ENCODE peak calls at places on chromosomes 12 and 14, in nine cellular contexts. H is lower leg skin, J is suprapubic skin, F is A549, G is ovary, M is tibial nerve, Z is prostate gland, L is heart left ventricle, D is stomach. B is an unnamed sample.

GRCh38 chr12:104276192-104277131 is 27.1 kb upstream of the EID3 start:
- DNase-seq in M (no peak), D (no peak), Z (no peak), H (no peak), J (no peak), F (peak; percentile 64), L (no peak), G (no peak), B (no peak)

GRCh38 chr12:131963381-131963780 is 13.6 kb downstream of the EP400 start:
- DNase-seq in H (peak; percentile 60), Z (no peak), M (no peak), F (no peak), L (no peak), G (no peak), J (no peak), D (no peak), B (no peak)

GRCh38 chr14:28571636-28572035 is 195.0 kb upstream of the FOXG1 start:
- DNase-seq in D (no peak), Z (no peak), H (no peak), G (no peak), L (no peak), J (no peak), F (no peak), M (no peak), B (no peak)

GRCh38 chr14:31927348-31927826 is 149.7 kb upstream of the ARHGAP5 start:
- DNase-seq in J (no peak), H (no peak), D (no peak), M (no peak), G (no peak), Z (no peak), F (peak; percentile 84), L (peak; percentile 44), B (no peak)

GRCh38 chr12:89160716-89161123 is 191.6 kb downstream of the DUSP6 start:
- DNase-seq in J (peak; percentile 76), H (peak; percentile 84), F (peak; percentile 28), D (no peak), Z (no peak), M (peak; percentile 39), G (no peak), L (peak; percentile 43), B (peak; percentile 27)

GRCh38 chr14:104496095-104496494 is 83.5 kb upstream of the C14orf180 start:
- DNase-seq in F (no peak), D (no peak), H (no peak), L (no peak), M (no peak), Z (no peak), J (no peak), G (no peak), B (no peak)

GRCh38 chr12:102702447-102703114 is 214.5 kb downstream of the PAH start:
- DNase-seq in M (peak; percentile 80), F (peak; percentile 59), L (peak; percentile 15), J (no peak), Z (peak; percentile 10), H (peak; percentile 86), G (peak; percentile 63), D (peak; percentile 70), B (peak; percentile 56)

GRCh38 chr14:100400115-100400514 is 77.0 kb downstream of the SLC25A47 start:
- DNase-seq in J (no peak), F (no peak), Z (peak; percentile 59), H (no peak), M (no peak), G (no peak), D (peak; percentile 64), L (no peak), B (no peak)

GRCh38 chr12:57815177-57816000 is 3.1 kb downstream of the AVIL start:
- DNase-seq in D (no peak), J (no peak), H (no peak), G (no peak), L (no peak), F (peak; percentile 24), Z (no peak), M (no peak), B (no peak)

GRCh38 chr12:121858662-121859572 is at the start of gene HPD:
- DNase-seq in D (no peak), L (peak; percentile 65), F (peak; percentile 51), H (no peak), Z (peak; percentile 40), M (peak; percentile 77), J (no peak), G (peak; percentile 92), B (no peak)

GRCh38 chr12:104687823-104688573 is 231.2 kb downstream of the CHST11 start:
- DNase-seq in M (no peak), D (no peak), F (no peak), J (no peak), Z (no peak), H (peak; percentile 28), L (no peak), G (no peak), B (no peak)

GRCh38 chr12:68189766-68190700 is 30.5 kb upstream of the IFNG start:
- DNase-seq in J (no peak), F (no peak), Z (no peak), G (no peak), M (no peak), L (no peak), H (no peak), D (no peak), B (no peak)

GRCh38 chr12:124130717-124131670 is 158.0 kb downstream of the ZNF664 start:
- DNase-seq in J (no peak), D (peak; percentile 44), L (no peak), F (peak; percentile 80), G (no peak), M (no peak), H (no peak), Z (no peak), B (no peak)

GRCh38 chr14:84128025-84128424 is 1401.9 kb upstream of the FLRT2 start:
- DNase-seq in L (no peak), M (no peak), Z (no peak), D (no peak), H (no peak), F (no peak), J (no peak), G (no peak), B (no peak)

GRCh38 chr12:121050725-121051124 is 11.7 kb upstream of the OASL start:
- DNase-seq in L (no peak), J (no peak), M (no peak), F (peak; percentile 31), D (no peak), Z (no peak), H (peak; percentile 31), G (no peak), B (no peak)

GRCh38 chr12:45644521-45644920 is 85.0 kb upstream of the ARID2 start:
- DNase-seq in Z (no peak), D (no peak), F (no peak), H (no peak), G (no peak), J (no peak), M (no peak), L (no peak), B (no peak)

GRCh38 chr12:69534389-69534822 is 50.9 kb upstream of the CCT2 start:
- DNase-seq in L (peak; percentile 73), F (peak; percentile 71), J (no peak), M (peak; percentile 57), G (peak; percentile 52), H (no peak), Z (no peak), D (no peak), B (peak; percentile 10)
- TF ChIP-seq POLR2A in L (no peak), F (no peak), J (no peak), M (no peak), G (no peak), H (no peak), Z (no peak), D (no peak), B (no peak)

DNA sequence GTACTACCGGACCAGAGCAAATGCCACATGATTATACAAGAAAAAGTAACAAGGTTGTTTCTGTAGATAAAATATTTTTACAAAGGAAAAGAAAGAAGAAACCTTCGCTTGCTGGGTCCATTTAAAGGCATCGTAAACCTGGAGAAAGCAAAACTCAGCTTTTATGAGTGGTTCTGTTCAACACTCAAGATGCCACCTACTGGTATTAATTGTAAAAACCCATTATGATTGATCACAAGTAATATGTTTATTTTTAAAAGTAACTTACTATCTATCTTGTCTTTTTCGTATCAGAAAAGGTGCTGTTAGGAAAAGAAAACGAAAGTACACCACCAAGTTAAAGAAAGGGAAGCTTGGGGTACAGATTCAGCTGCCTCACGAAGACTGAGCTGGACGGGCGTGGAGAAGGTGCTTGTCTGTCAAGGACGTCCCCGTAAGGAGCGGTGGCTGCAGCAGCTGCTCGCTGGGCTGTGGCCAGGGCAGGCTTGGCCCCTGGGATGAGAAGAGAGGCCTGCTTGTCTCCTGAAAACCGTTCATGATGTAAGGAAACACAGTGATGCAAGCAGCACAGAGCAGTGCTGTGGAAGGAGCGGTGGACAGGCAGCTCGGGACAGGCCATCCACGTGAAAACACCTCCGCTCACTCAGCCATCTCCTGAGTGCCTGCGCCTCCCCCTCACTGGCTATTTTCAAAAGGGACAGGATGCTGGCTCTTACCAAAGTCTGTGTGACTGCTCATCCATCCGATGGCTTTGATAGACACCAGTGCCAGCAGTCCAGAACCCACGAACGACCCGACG is 25.0 kb downstream of the SLC15A4 start:
- DNase-seq in D (no peak), G (no peak), M (no peak), L (no peak), J (no peak), F (no peak), Z (no peak), H (no peak), B (no peak)
- TF ChIP-seq POLR2A in D (no peak), G (no peak), M (no peak), L (no peak), J (no peak), F (no peak), Z (no peak), H (no peak), B (no peak)

DNA sequence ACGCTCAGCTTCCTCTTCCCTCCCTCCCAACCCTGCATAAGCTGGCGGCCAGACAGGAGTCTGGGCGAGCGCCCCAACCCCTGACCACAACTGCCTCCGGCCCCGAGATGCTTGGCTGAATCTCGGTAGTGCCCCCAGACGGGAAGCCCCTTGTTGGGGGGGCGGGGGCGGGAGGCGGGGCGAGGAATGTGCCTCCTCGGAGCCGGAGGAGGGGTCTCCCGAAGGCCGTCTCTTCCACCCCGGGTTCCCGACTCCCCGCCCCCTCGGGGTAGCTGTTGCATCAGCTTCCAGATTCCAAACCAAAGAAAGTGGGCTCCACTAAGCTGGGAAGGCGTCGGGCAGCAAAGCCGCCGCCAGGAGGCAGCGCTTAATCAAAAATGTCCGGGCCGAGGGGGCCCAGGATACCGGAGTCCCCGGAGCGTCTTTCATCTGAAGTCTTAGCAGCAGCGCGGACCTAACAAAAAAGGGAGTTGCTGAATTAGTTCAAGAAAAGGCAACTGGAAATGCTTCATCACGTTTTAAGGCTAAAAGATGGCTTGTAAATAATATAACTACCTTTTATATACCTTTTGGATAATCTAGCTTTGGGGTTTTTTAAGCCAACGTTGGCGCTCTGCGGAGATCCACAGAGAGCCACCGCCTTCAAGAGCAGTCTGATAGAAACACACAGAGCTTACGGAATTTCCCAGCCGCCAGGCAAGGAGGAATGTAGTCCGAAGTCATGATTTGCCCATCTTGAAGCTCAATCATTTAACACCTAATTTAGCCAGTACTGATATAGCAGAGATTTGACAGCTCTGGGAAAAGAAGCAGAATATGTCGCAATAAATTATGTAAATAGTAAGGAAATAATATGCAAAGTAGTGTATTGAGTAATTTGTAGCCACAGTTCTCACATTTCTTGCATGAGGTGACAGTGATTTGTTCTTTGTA is 6.8 kb upstream of the MRPL52 start:
- DNase-seq in L (peak; percentile 76), H (peak; percentile 96), D (peak; percentile 74), Z (peak; percentile 62), F (peak; percentile 83), G (peak; percentile 88), J (peak; percentile 90), M (peak; percentile 69), B (peak; percentile 82)
- TF ChIP-seq POLR2A in L (no peak), H (no peak), D (no peak), Z (no peak), F (no peak), G (no peak), J (no peak), M (no peak), B (no peak)

GRCh38 chr12:113174461-113175384 is 10.6 kb downstream of the DDX54 start:
- DNase-seq in D (peak; percentile 79), G (peak; percentile 85), M (peak; percentile 82), Z (peak; percentile 41), H (peak; percentile 94), J (no peak), L (peak; percentile 56), F (peak; percentile 68), B (peak; percentile 60)
- TF ChIP-seq POLR2A in D (no peak), G (no peak), M (no peak), Z (no peak), H (no peak), J (no peak), L (no peak), F (no peak), B (no peak)